ENCODE peak calls at places on chromosomes 6 and 20, in ten cellular contexts. R is AG10803, J is tibial artery, M is fibroblast of the aortic adventitia, V is transverse colon, G is cardiac fibroblast, Y is epithelial cell of esophagus, E is AG04449, B is OCI-LY7, T is lower leg skin. I is an unnamed sample.

GRCh38 chr20:46230811-46231282 is 77.5 kb downstream of the CDH22 start:
- DNase-seq in R (peak), J (no peak), M (peak), V (no peak), G (peak), Y (peak), E (no peak), B (peak), T (no peak), I (no peak)

GRCh38 chr20:25372584-25373336 is 17.9 kb downstream of the ABHD12 start:
- DNase-seq in R (peak), J (no peak), M (peak), V (no peak), G (peak), Y (peak), E (peak), B (no peak), T (no peak), I (no peak)

GRCh38 chr6:156016186-156016976 is 560.7 kb upstream of the NOX3 start:
- DNase-seq in R (no peak), J (no peak), M (no peak), V (no peak), G (no peak), Y (no peak), E (no peak), B (no peak), T (no peak), I (no peak)

GRCh38 chr20:50366270-50367103 is 143.7 kb upstream of the PTPN1 start:
- DNase-seq in R (peak), J (peak), M (peak), V (peak), G (peak), Y (peak), E (no peak), B (no peak), T (no peak), I (no peak)

GRCh38 chr6:36386495-36387439 is 702 bp downstream of the ETV7 start:
- DNase-seq in R (peak), J (peak), M (peak), V (peak), G (peak), Y (peak), E (peak), B (no peak), T (no peak), I (no peak)

GRCh38 chr6:119137194-119138072 is 59.0 kb upstream of the FAM184A start:
- DNase-seq in R (peak), J (peak), M (peak), V (no peak), G (peak), Y (peak), E (no peak), B (no peak), T (peak), I (no peak)

GRCh38 chr6:84150680-84151079 is 76.8 kb downstream of the CEP162 start:
- DNase-seq in R (peak), J (no peak), M (peak), V (no peak), G (peak), Y (peak), E (peak), B (no peak), T (no peak), I (no peak)

GRCh38 chr6:169789146-169789943 is 37.9 kb downstream of the ERMARD start:
- DNase-seq in R (no peak), J (no peak), M (no peak), V (no peak), G (no peak), Y (no peak), E (no peak), B (no peak), T (peak), I (no peak)

GRCh38 chr6:109381007-109381746 is 1.1 kb downstream of the CD164 start:
- DNase-seq in R (peak), J (no peak), M (peak), V (no peak), G (no peak), Y (no peak), E (no peak), B (peak), T (no peak), I (no peak)

GRCh38 chr6:163585932-163586437 is 171.5 kb downstream of the QKI start:
- DNase-seq in R (peak), J (peak), M (peak), V (no peak), G (peak), Y (peak), E (peak), B (no peak), T (no peak), I (no peak)

GRCh38 chr6:10884245-10884972 is 2.4 kb upstream of the SYCP2L start:
- DNase-seq in R (no peak), J (no peak), M (no peak), V (no peak), G (no peak), Y (no peak), E (no peak), B (no peak), T (no peak), I (no peak)

GRCh38 chr6:2739335-2739734 is 11.4 kb downstream of the MYLK4 start:
- DNase-seq in R (peak), J (no peak), M (no peak), V (no peak), G (peak), Y (peak), E (no peak), B (no peak), T (no peak), I (no peak)

GRCh38 chr6:166143011-166143410 is 24.6 kb downstream of the TBXT start:
- DNase-seq in R (no peak), J (no peak), M (peak), V (no peak), G (peak), Y (no peak), E (no peak), B (no peak), T (no peak), I (no peak)

GRCh38 chr6:56911847-56912246 is 43.1 kb upstream of the BEND6 start:
- DNase-seq in R (peak), J (no peak), M (peak), V (no peak), G (peak), Y (peak), E (peak), B (no peak), T (no peak), I (no peak)

GRCh38 chr6:127103482-127103881 is 15.0 kb upstream of the RSPO3 start:
- DNase-seq in R (peak), J (no peak), M (no peak), V (no peak), G (no peak), Y (no peak), E (no peak), B (no peak), T (no peak), I (no peak)

GRCh38 chr6:155120034-155120433 is 124.9 kb downstream of the TIAM2 start:
- DNase-seq in R (no peak), J (no peak), M (no peak), V (no peak), G (no peak), Y (no peak), E (no peak), B (no peak), T (no peak), I (no peak)

GRCh38 chr20:32191873-32192272 is 15.7 kb downstream of the PLAGL2 start:
- DNase-seq in R (peak), J (no peak), M (no peak), V (no peak), G (peak), Y (no peak), E (no peak), B (no peak), T (no peak), I (no peak)

GRCh38 chr6:2020909-2021308 is 224.5 kb downstream of the GMDS start:
- DNase-seq in R (peak), J (no peak), M (peak), V (no peak), G (peak), Y (peak), E (peak), B (no peak), T (no peak), I (no peak)

GRCh38 chr20:17840423-17840822 is 128.2 kb downstream of the SNX5 start:
- DNase-seq in R (no peak), J (no peak), M (no peak), V (no peak), G (no peak), Y (no peak), E (no peak), B (no peak), T (no peak), I (no peak)
- TF ChIP-seq CTCF in R (no peak), J (no peak), M (no peak), V (no peak), G (no peak), Y (no peak), E (no peak), B (no peak), T (no peak), I (no peak)

DNA sequence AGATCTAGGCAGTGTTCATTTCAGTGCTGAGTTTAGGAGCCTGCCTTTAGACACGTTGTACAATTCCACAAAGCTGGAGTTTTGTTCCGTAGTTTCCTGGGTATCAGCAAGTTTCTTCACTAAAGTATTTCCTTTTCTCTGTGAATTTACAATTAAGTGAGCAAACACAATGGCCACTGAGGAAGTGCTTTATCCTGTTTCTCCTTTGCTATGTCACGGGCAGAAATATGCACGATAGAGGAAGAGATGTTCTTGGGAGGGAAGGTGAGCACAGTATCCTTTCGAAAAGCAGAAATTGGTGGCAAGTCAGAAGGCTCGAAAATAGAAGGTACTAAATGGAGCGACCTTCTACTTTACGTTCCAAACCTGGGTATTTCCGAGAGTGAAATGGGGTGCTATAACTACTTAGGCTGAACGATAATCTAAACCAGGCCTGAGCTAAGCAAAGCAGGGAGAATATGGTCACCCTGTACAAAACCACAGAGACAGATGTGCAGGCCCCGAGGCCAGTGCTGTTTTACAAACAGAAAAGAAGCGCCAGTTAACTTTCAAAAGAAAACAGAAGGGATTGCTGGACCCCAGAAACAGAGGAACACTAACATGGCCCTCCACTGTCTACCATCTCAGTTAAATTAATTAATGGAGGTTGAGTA is 259.7 kb downstream of the TBC1D7 start:
- DNase-seq in R (peak), J (no peak), M (no peak), V (no peak), G (no peak), Y (no peak), E (no peak), B (no peak), T (no peak), I (no peak)
- H3K4me3 ChIP-seq in R (no peak), J (no peak), M (no peak), V (no peak), G (no peak), Y (no peak), E (no peak), B (no peak), T (no peak), I (no peak)

DNA sequence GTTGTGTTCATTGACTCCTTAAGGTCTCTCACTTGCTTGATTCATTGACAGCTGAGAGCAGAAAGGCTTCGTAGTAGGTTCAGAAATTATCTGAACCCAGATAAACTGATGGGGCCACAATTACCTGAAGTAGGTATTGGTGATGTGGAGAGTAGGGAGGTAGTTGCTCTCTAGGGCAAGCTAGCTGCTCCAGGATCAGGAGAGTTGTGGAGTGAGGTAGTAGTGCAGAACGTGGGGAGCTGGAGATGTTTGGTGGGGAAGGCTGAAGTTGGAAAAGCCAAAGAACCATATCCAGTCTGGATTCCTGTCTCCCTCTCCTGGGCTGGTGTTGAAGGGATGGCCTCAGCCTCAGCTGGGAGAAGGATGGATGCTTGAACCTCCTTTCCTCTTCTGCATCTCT is 15.9 kb downstream of the TJAP1 start:
- DNase-seq in R (no peak), J (no peak), M (no peak), V (no peak), G (no peak), Y (no peak), E (no peak), B (no peak), T (no peak), I (no peak)
- TF ChIP-seq CTCF in R (no peak), J (no peak), M (no peak), V (no peak), G (no peak), Y (peak), E (no peak), B (no peak), T (no peak), I (no peak)

GRCh38 chr6:53544500-53545308 is at the start of gene GCLC:
- DNase-seq in R (peak), J (peak), M (peak), V (peak), G (peak), Y (peak), E (peak), B (peak), T (peak), I (peak)

GRCh38 chr6:53544050-53544499 is 826 bp downstream of the GCLC start:
- DNase-seq in R (no peak), J (peak), M (peak), V (no peak), G (peak), Y (peak), E (no peak), B (peak), T (peak), I (no peak)

GRCh38 chr6:53539561-53539960 is 5.3 kb downstream of the GCLC start:
- DNase-seq in R (no peak), J (no peak), M (no peak), V (no peak), G (no peak), Y (no peak), E (no peak), B (no peak), T (no peak), I (no peak)

GRCh38 chr6:53543341-53544010 is 1.4 kb downstream of the GCLC start:
- DNase-seq in R (no peak), J (no peak), M (peak), V (no peak), G (peak), Y (no peak), E (no peak), B (peak), T (no peak), I (no peak)

DNA sequence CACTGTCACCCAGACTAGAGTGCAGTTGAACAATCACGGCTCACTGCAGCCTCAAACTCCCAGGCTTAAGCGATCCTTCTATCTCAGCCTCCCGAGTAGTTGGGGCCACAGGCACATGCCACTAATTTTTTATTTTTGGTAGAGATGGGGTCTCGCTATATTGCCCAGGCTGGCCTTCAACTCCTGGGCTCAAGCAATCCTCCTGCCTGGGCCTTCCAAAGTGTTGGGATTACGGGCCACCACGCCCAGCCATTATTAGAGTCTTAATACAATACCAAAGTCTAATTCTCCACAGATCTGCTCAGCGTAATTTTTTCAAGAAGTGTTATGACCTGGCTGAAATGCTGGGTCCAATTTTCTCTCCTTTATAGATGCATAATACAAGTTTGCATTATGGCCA is 3.0 kb downstream of the GCLC start:
- DNase-seq in R (no peak), J (no peak), M (no peak), V (no peak), G (no peak), Y (no peak), E (no peak), B (no peak), T (no peak), I (no peak)
- H3K4me3 ChIP-seq in R (no peak), J (no peak), M (no peak), V (no peak), G (no peak), Y (peak), E (no peak), B (no peak), T (no peak), I (no peak)

DNA sequence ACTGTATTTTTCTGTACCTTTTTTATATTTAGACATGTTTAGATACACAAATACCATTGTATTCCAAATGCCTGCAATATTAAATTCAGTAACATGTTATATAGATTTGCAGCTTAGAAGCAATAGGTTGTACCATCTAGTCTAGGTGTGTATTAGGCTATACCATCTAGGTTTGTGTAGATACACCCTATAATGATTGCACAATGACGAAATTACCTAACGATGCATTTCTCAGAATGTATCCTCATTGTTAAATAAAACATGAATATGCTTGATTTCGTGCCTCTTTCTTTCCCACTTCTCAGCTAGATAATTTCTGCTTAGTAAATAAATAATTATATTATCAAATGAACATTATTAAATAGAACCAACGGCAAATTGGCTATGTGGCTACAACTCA is 653.0 kb downstream of the EPM2A start:
- DNase-seq in R (no peak), J (no peak), M (no peak), V (no peak), G (no peak), Y (no peak), E (no peak), B (no peak), T (no peak), I (no peak)
- TF ChIP-seq CTCF in R (no peak), J (no peak), M (no peak), V (no peak), G (no peak), Y (no peak), E (no peak), B (no peak), T (no peak), I (no peak)

I was measured in GM12864.